ENCODE peak calls at places on chromosome 1, in six cellular contexts. One of them, this sample, is unnamed.

GRCh38 chr1:28517649-28517999 is 11.8 kb downstream of the RCC1 start:
- DNase-seq in SK-N-SH: peak; percentile 43
- DNase-seq in MM.1S: no peak
- DNase-seq in GM23248: peak; percentile 59
- DNase-seq in PC-9: no peak
- DNase-seq in GM23338: no peak
- DNase-seq in this sample: no peak

GRCh38 chr1:60283690-60284089 is 210.1 kb upstream of the C1orf87 start:
- DNase-seq in PC-9: no peak
- DNase-seq in GM23338: no peak
- DNase-seq in MM.1S: no peak
- DNase-seq in GM23248: peak; percentile 32
- DNase-seq in SK-N-SH: no peak
- DNase-seq in this sample: no peak

GRCh38 chr1:168469690-168470089 is 74.1 kb downstream of the XCL2 start:
- DNase-seq in PC-9: no peak
- DNase-seq in SK-N-SH: peak; percentile 54
- DNase-seq in GM23338: no peak
- DNase-seq in GM23248: peak; percentile 83
- DNase-seq in MM.1S: no peak
- DNase-seq in this sample: peak; percentile 40

GRCh38 chr1:232340448-232340847 is 289.5 kb downstream of the SIPA1L2 start:
- DNase-seq in GM23338: no peak
- DNase-seq in MM.1S: no peak
- DNase-seq in PC-9: no peak
- DNase-seq in SK-N-SH: no peak
- DNase-seq in GM23248: peak; percentile 32
- DNase-seq in this sample: peak; percentile 22

GRCh38 chr1:25572708-25573590 is 29.5 kb downstream of the LDLRAP1 start:
- DNase-seq in GM23338: peak; percentile 88
- DNase-seq in SK-N-SH: peak; percentile 85
- DNase-seq in GM23248: peak; percentile 81
- DNase-seq in PC-9: no peak
- DNase-seq in MM.1S: peak; percentile 21
- DNase-seq in this sample: peak; percentile 64

GRCh38 chr1:25554886-25555752 is 11.7 kb downstream of the LDLRAP1 start:
- DNase-seq in PC-9: no peak
- DNase-seq in MM.1S: no peak
- DNase-seq in GM23248: no peak
- DNase-seq in GM23338: no peak
- DNase-seq in SK-N-SH: no peak
- DNase-seq in this sample: no peak

GRCh38 chr1:209076688-209077087 is 506.8 kb upstream of the CAMK1G start:
- DNase-seq in GM23338: peak; percentile 74
- DNase-seq in GM23248: peak; percentile 38
- DNase-seq in SK-N-SH: no peak
- DNase-seq in PC-9: no peak
- DNase-seq in MM.1S: peak; percentile 41
- DNase-seq in this sample: peak; percentile 67

GRCh38 chr1:70224954-70225353 is 3.8 kb downstream of the SRSF11 start:
- DNase-seq in MM.1S: no peak
- DNase-seq in SK-N-SH: no peak
- DNase-seq in GM23248: no peak
- DNase-seq in PC-9: no peak
- DNase-seq in GM23338: no peak
- DNase-seq in this sample: no peak

GRCh38 chr1:168803696-168804510 is 74.9 kb upstream of the DPT start:
- DNase-seq in GM23338: peak; percentile 31
- DNase-seq in MM.1S: no peak
- DNase-seq in SK-N-SH: no peak
- DNase-seq in GM23248: no peak
- DNase-seq in PC-9: no peak
- DNase-seq in this sample: no peak

GRCh38 chr1:62068302-62068936 is 126.2 kb upstream of the L1TD1 start:
- DNase-seq in PC-9: no peak
- DNase-seq in SK-N-SH: no peak
- DNase-seq in GM23338: no peak
- DNase-seq in GM23248: no peak
- DNase-seq in MM.1S: no peak
- DNase-seq in this sample: no peak

GRCh38 chr1:65958561-65959350 is 166.1 kb downstream of the PDE4B start:
- DNase-seq in MM.1S: peak; percentile 61
- DNase-seq in GM23338: peak; percentile 62
- DNase-seq in GM23248: peak; percentile 68
- DNase-seq in PC-9: no peak
- DNase-seq in SK-N-SH: peak; percentile 46
- DNase-seq in this sample: peak; percentile 85

GRCh38 chr1:187842406-187843165 is 1013.8 kb downstream of the PLA2G4A start:
- DNase-seq in PC-9: no peak
- DNase-seq in MM.1S: no peak
- DNase-seq in GM23338: peak; percentile 4
- DNase-seq in GM23248: peak; percentile 52
- DNase-seq in SK-N-SH: no peak
- DNase-seq in this sample: peak; percentile 66

GRCh38 chr1:94676686-94677085 is 135.1 kb upstream of the F3 start:
- DNase-seq in SK-N-SH: no peak
- DNase-seq in PC-9: no peak
- DNase-seq in GM23338: no peak
- DNase-seq in MM.1S: no peak
- DNase-seq in GM23248: no peak
- DNase-seq in this sample: no peak

GRCh38 chr1:89842547-89843278 is 21.9 kb downstream of the LRRC8D start:
- DNase-seq in MM.1S: no peak
- DNase-seq in SK-N-SH: peak; percentile 23
- DNase-seq in PC-9: peak; percentile 62
- DNase-seq in GM23248: peak; percentile 53
- DNase-seq in GM23338: no peak
- DNase-seq in this sample: no peak

GRCh38 chr1:165315481-165315880 is 41.0 kb downstream of the LMX1A start:
- DNase-seq in PC-9: no peak
- DNase-seq in MM.1S: no peak
- DNase-seq in SK-N-SH: no peak
- DNase-seq in GM23338: no peak
- DNase-seq in GM23248: no peak
- DNase-seq in this sample: no peak

GRCh38 chr1:162822391-162823200 is 32.1 kb downstream of the HSD17B7 start:
- DNase-seq in PC-9: no peak
- DNase-seq in GM23338: peak; percentile 90
- DNase-seq in MM.1S: no peak
- DNase-seq in GM23248: peak; percentile 34
- DNase-seq in SK-N-SH: peak; percentile 83
- DNase-seq in this sample: peak; percentile 42

GRCh38 chr1:6412896-6413295 is 6.8 kb downstream of the HES2 start:
- DNase-seq in PC-9: peak; percentile 79
- DNase-seq in GM23248: no peak
- DNase-seq in MM.1S: no peak
- DNase-seq in SK-N-SH: no peak
- DNase-seq in GM23338: no peak
- DNase-seq in this sample: peak; percentile 98

GRCh38 chr1:235101558-235102258 is 26.9 kb downstream of the TOMM20 start:
- DNase-seq in SK-N-SH: no peak
- DNase-seq in GM23248: peak; percentile 78
- DNase-seq in MM.1S: no peak
- DNase-seq in GM23338: no peak
- DNase-seq in PC-9: no peak
- DNase-seq in this sample: no peak

GRCh38 chr1:44650159-44650831 is 24.0 kb downstream of the TMEM53 start:
- DNase-seq in SK-N-SH: peak; percentile 81
- DNase-seq in GM23338: peak; percentile 47
- DNase-seq in MM.1S: no peak
- DNase-seq in GM23248: no peak
- DNase-seq in PC-9: no peak
- DNase-seq in this sample: no peak

GRCh38 chr1:115640384-115640783 is 1.4 kb upstream of the VANGL1 start:
- DNase-seq in MM.1S: no peak
- DNase-seq in GM23248: no peak
- DNase-seq in PC-9: no peak
- DNase-seq in SK-N-SH: no peak
- DNase-seq in GM23338: no peak
- DNase-seq in this sample: no peak

GRCh38 chr1:174160109-174160473 is 771 bp downstream of the RABGAP1L start:
- DNase-seq in GM23338: peak; percentile 27
- DNase-seq in PC-9: no peak
- DNase-seq in SK-N-SH: peak; percentile 49
- DNase-seq in MM.1S: peak; percentile 32
- DNase-seq in GM23248: peak; percentile 81
- DNase-seq in this sample: peak; percentile 27

GRCh38 chr1:96820111-96820510 is 98.5 kb downstream of the PTBP2 start:
- DNase-seq in GM23248: no peak
- DNase-seq in PC-9: no peak
- DNase-seq in SK-N-SH: no peak
- DNase-seq in GM23338: no peak
- DNase-seq in MM.1S: no peak
- DNase-seq in this sample: no peak

GRCh38 chr1:182783068-182783467 is 6.5 kb upstream of the NPL start:
- DNase-seq in PC-9: no peak
- DNase-seq in MM.1S: no peak
- DNase-seq in GM23338: peak; percentile 66
- DNase-seq in SK-N-SH: peak; percentile 41
- DNase-seq in GM23248: no peak
- DNase-seq in this sample: no peak

GRCh38 chr1:182779530-182779929 is 10.0 kb upstream of the NPL start:
- DNase-seq in GM23338: no peak
- DNase-seq in PC-9: no peak
- DNase-seq in GM23248: no peak
- DNase-seq in MM.1S: no peak
- DNase-seq in SK-N-SH: no peak
- DNase-seq in this sample: no peak

GRCh38 chr1:182784556-182785171 is 4.9 kb upstream of the NPL start:
- DNase-seq in SK-N-SH: peak; percentile 40
- DNase-seq in GM23248: peak; percentile 77
- DNase-seq in PC-9: peak; percentile 55
- DNase-seq in MM.1S: peak; percentile 70
- DNase-seq in GM23338: peak; percentile 79
- DNase-seq in this sample: peak; percentile 68

GRCh38 chr1:182781849-182782586 is 7.6 kb upstream of the NPL start:
- DNase-seq in PC-9: peak; percentile 45
- DNase-seq in GM23248: peak; percentile 75
- DNase-seq in GM23338: peak; percentile 86
- DNase-seq in SK-N-SH: peak; percentile 45
- DNase-seq in MM.1S: peak; percentile 77
- DNase-seq in this sample: peak; percentile 59

GRCh38 chr1:182782587-182782913 is 7.0 kb upstream of the NPL start:
- DNase-seq in GM23338: no peak
- DNase-seq in SK-N-SH: no peak
- DNase-seq in MM.1S: no peak
- DNase-seq in GM23248: no peak
- DNase-seq in PC-9: no peak
- DNase-seq in this sample: no peak
- H3K9me2 ChIP-seq in GM23338: no peaks in the 10 kb centered on the region
- H3K9me2 ChIP-seq in SK-N-SH: no peaks in the 10 kb centered on the region
- H3K9me2 ChIP-seq in MM.1S: no peaks in the 10 kb centered on the region
- H3K9me2 ChIP-seq in GM23248: no peaks in the 10 kb centered on the region
- H3K9me2 ChIP-seq in PC-9: no peaks in the 10 kb centered on the region
- H3K9me2 ChIP-seq in this sample: no peaks in the 10 kb centered on the region

DNA sequence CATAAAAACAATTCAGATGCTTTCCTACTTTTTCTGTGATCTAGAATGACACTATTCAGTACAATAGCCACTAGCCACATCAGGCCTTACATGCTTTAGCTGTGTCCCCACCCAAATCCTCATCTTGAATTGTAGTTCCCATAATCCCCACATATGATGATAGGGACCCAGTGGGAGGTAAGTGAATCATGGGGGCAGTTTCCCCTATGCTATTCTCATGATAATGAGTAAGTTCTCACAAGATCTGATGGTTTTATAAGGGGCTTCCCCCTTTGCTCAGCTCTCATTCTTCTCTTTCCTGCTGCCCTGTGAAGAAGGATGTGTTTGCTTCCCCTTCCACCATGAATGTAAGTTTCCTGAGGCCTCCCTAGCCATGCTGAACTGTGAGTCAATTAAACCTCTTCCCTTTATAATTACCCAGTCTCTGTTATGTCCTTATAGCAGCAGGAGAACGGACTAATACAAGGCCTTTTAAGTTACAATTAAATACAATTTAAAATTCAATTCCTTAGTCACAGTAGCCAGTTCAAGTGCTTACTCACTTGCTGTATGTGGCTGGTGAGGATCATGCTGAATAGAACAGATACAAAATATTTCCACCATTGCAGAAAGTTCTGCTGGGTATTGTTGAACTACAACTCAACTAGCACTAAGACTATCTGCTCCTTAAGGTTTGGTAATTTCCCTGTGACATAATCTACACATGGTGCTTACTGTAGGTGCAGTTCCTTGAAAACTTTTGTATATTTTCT is 106.7 kb downstream of the SCMH1 start:
- DNase-seq in GM23338: peak; percentile 10
- DNase-seq in MM.1S: no peak
- DNase-seq in GM23248: no peak
- DNase-seq in PC-9: no peak
- DNase-seq in SK-N-SH: no peak
- DNase-seq in this sample: no peak
- H3F3A ChIP-seq in GM23338: no peaks in the 10 kb centered on the region
- H3F3A ChIP-seq in MM.1S: no peaks in the 10 kb centered on the region
- H3F3A ChIP-seq in GM23248: no peaks in the 10 kb centered on the region
- H3F3A ChIP-seq in PC-9: no peaks in the 10 kb centered on the region
- H3F3A ChIP-seq in SK-N-SH: no peaks in the 10 kb centered on the region
- H3F3A ChIP-seq in this sample: no peaks in the 10 kb centered on the region

DNA sequence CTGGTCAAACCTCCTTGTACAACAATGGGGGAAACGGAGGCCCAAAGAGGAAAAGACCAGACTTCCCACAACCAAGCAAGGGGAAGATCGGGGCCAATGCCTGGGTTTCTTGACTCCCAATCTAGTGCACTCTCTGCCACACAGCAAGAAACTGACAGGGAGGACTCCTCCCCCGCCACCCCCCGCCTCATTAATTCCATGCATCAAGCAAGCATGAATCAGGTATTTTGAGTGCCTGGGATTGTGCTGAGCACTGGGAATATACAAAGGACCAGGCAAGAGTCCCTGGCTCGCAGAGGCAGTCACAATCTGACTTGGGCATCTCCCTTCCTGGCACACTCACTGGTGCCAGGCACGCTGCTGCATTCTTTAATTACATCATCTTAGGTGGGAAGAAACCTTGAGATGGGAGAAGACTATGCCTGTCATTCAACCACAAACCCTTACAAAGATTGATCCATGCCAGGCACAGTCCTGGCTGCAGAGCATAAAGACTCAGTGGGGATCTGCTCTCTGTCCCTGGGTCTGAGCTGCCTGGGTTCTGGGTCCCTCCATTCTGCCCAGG is 4.4 kb upstream of the KCNC4 start:
- DNase-seq in GM23338: no peak
- DNase-seq in GM23248: no peak
- DNase-seq in SK-N-SH: no peak
- DNase-seq in MM.1S: no peak
- DNase-seq in PC-9: no peak
- DNase-seq in this sample: no peak
- H3K27me3 ChIP-seq in GM23338: peaks cover 12% of the 10 kb centered on the region
- H3K27me3 ChIP-seq in GM23248: no peaks in the 10 kb centered on the region
- H3K27me3 ChIP-seq in SK-N-SH: no peaks in the 10 kb centered on the region
- H3K27me3 ChIP-seq in MM.1S: no peaks in the 10 kb centered on the region
- H3K27me3 ChIP-seq in PC-9: no peaks in the 10 kb centered on the region
- H3K27me3 ChIP-seq in this sample: no peaks in the 10 kb centered on the region

DNA sequence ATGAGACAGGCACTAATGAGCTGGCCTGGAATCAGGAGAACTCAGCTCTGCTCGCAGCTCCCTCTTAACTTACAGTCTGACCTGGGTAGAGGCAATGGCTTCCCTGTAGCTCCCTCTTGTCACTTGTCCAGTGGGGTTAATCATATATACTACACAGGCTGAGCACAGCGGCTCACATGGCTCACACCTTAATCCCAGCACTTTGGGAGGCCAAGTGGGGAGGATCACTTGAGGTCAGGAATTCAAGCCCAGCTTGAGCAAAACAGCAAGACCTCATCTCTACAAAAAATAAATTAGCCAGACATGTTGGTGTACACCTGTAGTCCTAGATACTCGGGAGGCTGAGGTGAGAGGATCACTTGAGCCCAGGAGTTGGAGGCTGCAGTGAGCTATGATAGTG is 4.2 kb downstream of the S100A6 start:
- DNase-seq in PC-9: no peak
- DNase-seq in GM23338: no peak
- DNase-seq in GM23248: no peak
- DNase-seq in SK-N-SH: no peak
- DNase-seq in MM.1S: no peak
- DNase-seq in this sample: no peak
- H3K9me2 ChIP-seq in PC-9: no peaks in the 10 kb centered on the region
- H3K9me2 ChIP-seq in GM23338: no peaks in the 10 kb centered on the region
- H3K9me2 ChIP-seq in GM23248: no peaks in the 10 kb centered on the region
- H3K9me2 ChIP-seq in SK-N-SH: no peaks in the 10 kb centered on the region
- H3K9me2 ChIP-seq in MM.1S: no peaks in the 10 kb centered on the region
- H3K9me2 ChIP-seq in this sample: no peaks in the 10 kb centered on the region